ENCODE peak calls at places on chromosomes 13 and 19, in six cellular contexts. I is H9, B is IMR-90, D is H1, H is mesenchymal stem cell, K is trophoblast cell. O is an unnamed sample.

GRCh38 chr19:959935-960502 is 24.1 kb upstream of the WDR18 start:
- DNase-seq in I (peak), B (no peak), D (no peak), H (no peak), K (no peak), O (no peak)

GRCh38 chr13:46654956-46655726 is 102.2 kb downstream of the LRCH1 start:
- DNase-seq in I (no peak), B (no peak), D (no peak), H (no peak), K (peak), O (no peak)

GRCh38 chr19:33427801-33428626 is 54.5 kb downstream of the CEBPG start:
- DNase-seq in I (no peak), B (no peak), D (no peak), H (no peak), K (no peak), O (no peak)

GRCh38 chr13:83229574-83230300 is 652.5 kb downstream of the SLITRK1 start:
- DNase-seq in I (no peak), B (peak), D (no peak), H (peak), K (no peak), O (no peak)

GRCh38 chr13:35472308-35473008 is 4.0 kb downstream of the MAB21L1 start:
- DNase-seq in I (no peak), B (no peak), D (no peak), H (no peak), K (no peak), O (no peak)

GRCh38 chr13:106529415-106530208 is 5.8 kb downstream of the EFNB2 start:
- DNase-seq in I (no peak), B (no peak), D (no peak), H (no peak), K (no peak), O (no peak)

GRCh38 chr19:1046836-1047695 is 7.2 kb downstream of the ABCA7 start:
- DNase-seq in I (peak), B (no peak), D (no peak), H (no peak), K (no peak), O (no peak)

GRCh38 chr13:114077938-114078335 is 54.5 kb downstream of the RASA3 start:
- DNase-seq in I (no peak), B (peak), D (no peak), H (peak), K (no peak), O (no peak)

GRCh38 chr13:99386911-99387788 is 80.0 kb upstream of the GPR183 start:
- DNase-seq in I (peak), B (no peak), D (peak), H (no peak), K (peak), O (peak)

GRCh38 chr19:9881720-9882119 is 46.6 kb downstream of the PIN1 start:
- DNase-seq in I (no peak), B (no peak), D (no peak), H (no peak), K (no peak), O (no peak)

GRCh38 chr13:20487927-20488326 is 37.7 kb downstream of the CRYL1 start:
- DNase-seq in I (no peak), B (no peak), D (no peak), H (no peak), K (no peak), O (no peak)

GRCh38 chr13:89568276-89568675 is 1779.2 kb upstream of the MIR17HG start:
- DNase-seq in I (no peak), B (no peak), D (no peak), H (peak), K (no peak), O (no peak)

GRCh38 chr13:77737583-77738200 is 40.2 kb downstream of the SLAIN1 start:
- DNase-seq in I (no peak), B (no peak), D (no peak), H (no peak), K (no peak), O (no peak)

GRCh38 chr19:2015611-2015950 is at the start of gene BTBD2:
- DNase-seq in I (no peak), B (peak), D (no peak), H (peak), K (no peak), O (peak)

GRCh38 chr13:22316494-22317025 is 645.7 kb downstream of the FGF9 start:
- DNase-seq in I (no peak), B (no peak), D (no peak), H (no peak), K (no peak), O (no peak)

GRCh38 chr19:1889907-1890306 is 4.6 kb upstream of the ABHD17A start:
- DNase-seq in I (no peak), B (no peak), D (no peak), H (no peak), K (no peak), O (no peak)

GRCh38 chr19:38513762-38514167 is 80.3 kb downstream of the RYR1 start:
- DNase-seq in I (no peak), B (no peak), D (no peak), H (no peak), K (no peak), O (no peak)

GRCh38 chr19:52007805-52008557 is at the start of gene ZNF615:
- DNase-seq in I (peak), B (peak), D (peak), H (peak), K (peak), O (peak)

GRCh38 chr19:12868540-12869112 is 12.6 kb downstream of the DNASE2 start:
- DNase-seq in I (peak), B (no peak), D (no peak), H (no peak), K (no peak), O (no peak)

GRCh38 chr19:47374876-47375693 is 26.0 kb downstream of the DHX34 start:
- DNase-seq in I (no peak), B (no peak), D (no peak), H (no peak), K (no peak), O (no peak)

GRCh38 chr19:38862321-38863059 is 12.7 kb upstream of the HNRNPL start:
- DNase-seq in I (no peak), B (no peak), D (no peak), H (peak), K (no peak), O (no peak)

GRCh38 chr19:10872551-10873107 is 1.3 kb downstream of the CARM1 start:
- DNase-seq in I (no peak), B (no peak), D (no peak), H (no peak), K (no peak), O (no peak)

GRCh38 chr19:50830266-50831025 is 2.9 kb downstream of the KLK15 start:
- DNase-seq in I (no peak), B (no peak), D (no peak), H (no peak), K (no peak), O (no peak)

GRCh38 chr13:21752501-21752900 is 81.6 kb downstream of the FGF9 start:
- DNase-seq in I (no peak), B (no peak), D (no peak), H (no peak), K (no peak), O (no peak)

GRCh38 chr19:46840157-46840942 is 10.3 kb downstream of the AP2S1 start:
- DNase-seq in I (peak), B (peak), D (no peak), H (peak), K (peak), O (peak)

GRCh38 chr19:46791944-46792343 is 3.5 kb upstream of the SLC1A5 start:
- DNase-seq in I (no peak), B (no peak), D (no peak), H (peak), K (peak), O (no peak)

GRCh38 chr19:15488489-15489226 is 9.4 kb upstream of the PGLYRP2 start:
- DNase-seq in I (no peak), B (no peak), D (no peak), H (no peak), K (no peak), O (no peak)

GRCh38 chr19:8423821-8424223 is 10.7 kb downstream of the MARCHF2 start:
- DNase-seq in I (peak), B (peak), D (no peak), H (peak), K (peak), O (peak)

DNA sequence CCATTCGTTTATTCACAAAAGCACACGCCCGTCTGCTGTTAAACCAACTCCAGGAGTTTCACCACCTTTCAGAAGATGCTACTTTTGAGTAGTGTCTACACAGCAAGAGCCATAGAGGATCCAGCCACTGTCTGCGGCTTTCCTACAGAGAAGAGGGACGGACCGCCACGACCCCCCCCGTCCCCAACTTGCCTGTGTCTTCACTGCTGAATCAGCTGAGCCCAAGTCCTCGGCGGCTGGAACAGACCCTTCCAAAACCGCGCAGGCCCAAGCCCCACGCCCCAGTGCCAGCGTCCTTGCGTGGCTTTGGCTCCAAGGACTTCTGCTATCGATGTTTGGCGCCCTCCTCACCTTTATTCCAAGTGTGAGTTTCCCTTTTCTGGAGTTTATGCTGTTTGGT is 65.1 kb downstream of the SPACA7 start:
- DNase-seq in I (no peak), B (no peak), D (no peak), H (no peak), K (no peak), O (no peak)
- H4K91ac ChIP-seq in I (no peak), B (no peak), D (no peak), H (no peak), K (no peak), O (no peak)

DNA sequence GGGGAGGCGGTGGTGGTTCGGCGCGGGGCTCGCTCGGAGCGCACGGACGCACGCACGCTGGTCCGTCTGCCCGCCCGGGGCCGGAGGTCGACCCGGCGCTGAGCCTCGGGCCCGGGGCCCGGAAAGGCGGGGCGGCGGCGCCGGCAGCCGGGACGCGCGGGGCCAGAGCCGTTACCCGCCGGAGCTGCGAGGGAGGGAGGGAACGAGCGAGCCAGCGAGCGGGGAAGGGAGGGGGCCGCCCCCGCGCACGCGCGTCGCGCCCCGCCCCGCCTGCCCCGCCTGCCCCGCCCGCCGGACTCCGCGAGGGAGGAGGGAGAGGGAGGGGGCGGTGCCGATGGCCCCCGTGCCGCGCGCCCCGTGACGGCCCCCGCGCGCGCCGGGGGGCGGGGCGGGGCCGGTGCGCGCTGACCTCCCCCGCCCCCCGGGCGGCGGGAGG is 15.0 kb downstream of the CIC start:
- DNase-seq in I (no peak), B (peak), D (no peak), H (peak), K (peak), O (peak)
- H3K4ac ChIP-seq in I (no peak), B (peak), D (no peak), H (peak), K (peak), O (no peak)

GRCh38 chr19:5296457-5297271 is 43.9 kb downstream of the PTPRS start:
- DNase-seq in I (no peak), B (no peak), D (no peak), H (no peak), K (peak), O (no peak)

GRCh38 chr19:5298502-5298901 is 42.1 kb downstream of the PTPRS start:
- DNase-seq in I (no peak), B (no peak), D (no peak), H (no peak), K (peak), O (no peak)

GRCh38 chr19:5296021-5296420 is 44.6 kb downstream of the PTPRS start:
- DNase-seq in I (no peak), B (no peak), D (no peak), H (no peak), K (peak), O (no peak)

GRCh38 chr19:5299137-5299536 is 41.5 kb downstream of the PTPRS start:
- DNase-seq in I (no peak), B (no peak), D (no peak), H (no peak), K (no peak), O (no peak)

GRCh38 chr19:5297272-5297669 is 43.3 kb downstream of the PTPRS start:
- DNase-seq in I (no peak), B (no peak), D (no peak), H (no peak), K (no peak), O (no peak)
- H4K91ac ChIP-seq in I (no peak), B (no peak), D (no peak), H (no peak), K (no peak), O (no peak)

GRCh38 chr19:5126498-5127223 is 157.7 kb downstream of the KDM4B start:
- DNase-seq in I (no peak), B (no peak), D (no peak), H (no peak), K (no peak), O (no peak)

GRCh38 chr19:5125376-5125775 is 156.5 kb downstream of the KDM4B start:
- DNase-seq in I (no peak), B (no peak), D (no peak), H (no peak), K (no peak), O (no peak)

GRCh38 chr19:5127710-5128109 is 158.8 kb downstream of the KDM4B start:
- DNase-seq in I (no peak), B (no peak), D (no peak), H (no peak), K (no peak), O (no peak)

GRCh38 chr19:5124111-5124855 is 155.4 kb downstream of the KDM4B start:
- DNase-seq in I (no peak), B (no peak), D (no peak), H (no peak), K (peak), O (no peak)

DNA sequence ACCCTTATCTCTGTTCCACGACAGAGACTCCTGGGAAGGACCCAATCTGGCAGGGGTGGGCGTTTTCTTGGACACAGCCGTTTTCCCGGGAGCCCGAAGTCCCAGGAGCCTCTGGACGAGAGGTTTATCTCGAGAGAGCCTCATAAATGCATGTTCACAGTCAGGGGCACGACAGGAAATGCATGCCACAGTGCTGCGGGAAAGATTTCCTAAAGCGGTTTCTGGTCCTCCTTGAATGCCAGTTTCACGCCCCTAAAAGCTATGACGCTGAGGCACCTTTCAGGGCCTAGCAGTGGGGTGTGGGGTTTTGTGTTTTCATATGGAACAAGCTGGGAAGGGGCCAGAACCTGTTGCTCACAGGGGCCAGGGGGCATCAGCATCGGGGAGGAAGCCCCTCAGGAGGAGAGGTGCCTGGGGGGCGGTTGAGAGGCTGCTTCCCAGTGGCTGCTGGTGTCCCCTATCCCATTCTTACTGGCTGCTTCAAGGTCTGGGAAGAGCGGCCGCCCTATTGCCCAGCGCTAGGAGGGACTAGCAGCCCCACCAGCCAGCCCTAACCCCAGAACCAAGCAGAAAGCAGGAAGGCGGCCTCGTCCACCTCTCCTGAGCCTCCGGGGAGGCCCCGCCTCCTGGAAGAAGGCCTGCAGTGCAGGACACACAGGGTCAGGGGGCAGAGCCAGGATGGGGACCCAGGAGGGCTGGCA is 157.0 kb downstream of the KDM4B start:
- DNase-seq in I (peak), B (peak), D (no peak), H (peak), K (no peak), O (no peak)
- H3K4ac ChIP-seq in I (no peak), B (no peak), D (peak), H (no peak), K (no peak), O (no peak)

GRCh38 chr13:40211586-40211968 is 454.9 kb downstream of the FOXO1 start:
- DNase-seq in I (no peak), B (no peak), D (no peak), H (no peak), K (no peak), O (no peak)
- H4K91ac ChIP-seq in I (no peak), B (no peak), D (no peak), H (no peak), K (no peak), O (no peak)

GRCh38 chr13:95547531-95548167 is 4.9 kb upstream of the CLDN10 start:
- DNase-seq in I (no peak), B (no peak), D (no peak), H (no peak), K (peak), O (no peak)

GRCh38 chr13:95552539-95553270 is at the start of gene CLDN10:
- DNase-seq in I (peak), B (no peak), D (peak), H (no peak), K (peak), O (peak)

GRCh38 chr13:95553614-95554385 is 1.3 kb downstream of the CLDN10 start:
- DNase-seq in I (peak), B (no peak), D (no peak), H (peak), K (peak), O (no peak)

GRCh38 chr13:95553271-95553588 is 710 bp downstream of the CLDN10 start:
- DNase-seq in I (no peak), B (no peak), D (no peak), H (no peak), K (no peak), O (no peak)

GRCh38 chr13:95552208-95552538 is 347 bp upstream of the CLDN10 start:
- DNase-seq in I (no peak), B (no peak), D (no peak), H (no peak), K (no peak), O (no peak)
- H3K4ac ChIP-seq in I (no peak), B (no peak), D (no peak), H (no peak), K (no peak), O (no peak)

O was measured in neuronal stem cell.